ENCODE peak calls at places on chromosome 14, in six cellular contexts. F is transverse colon, Z is dorsolateral prefrontal cortex, N is nephron progenitor cell, H is neural crest cell, E is progenitor cell of endocrine pancreas. R is an unnamed sample.
A peak's percentile ranks its signal among the peaks of the same experiment; 100 is the strongest.

GRCh38 chr14:80987235-80988032 is 32.0 kb downstream of the TSHR start:
- DNase-seq in E (peak; percentile 45), Z (peak; percentile 59), F (peak; percentile 78), H (peak; percentile 50), N (peak; percentile 72), R (peak; percentile 59)

GRCh38 chr14:100078997-100079561 is 13.9 kb downstream of the EVL start:
- DNase-seq in N (no peak), Z (no peak), F (peak; percentile 62), H (no peak), E (no peak), R (peak; percentile 75)

GRCh38 chr14:100104523-100105300 is 39.5 kb downstream of the EVL start:
- DNase-seq in F (no peak), E (no peak), N (no peak), H (no peak), Z (no peak), R (peak; percentile 60)

GRCh38 chr14:95498622-95499353 is 17.7 kb downstream of the SYNE3 start:
- DNase-seq in F (no peak), H (no peak), E (no peak), Z (peak; percentile 60), N (no peak), R (no peak)

GRCh38 chr14:98754343-98755025 is 517.5 kb downstream of the BCL11B start:
- DNase-seq in H (no peak), Z (no peak), E (no peak), N (no peak), F (no peak), R (no peak)

GRCh38 chr14:91418387-91419043 is 895 bp upstream of the CCDC88C start:
- DNase-seq in Z (peak; percentile 72), E (peak; percentile 59), F (peak; percentile 81), H (peak; percentile 73), N (peak; percentile 87), R (peak; percentile 49)

GRCh38 chr14:71061458-71061857 is 154.2 kb downstream of the PCNX1 start:
- DNase-seq in E (no peak), H (no peak), Z (no peak), N (no peak), F (no peak), R (no peak)

GRCh38 chr14:102697125-102697900 is 79.9 kb upstream of the TRAF3 start:
- DNase-seq in N (no peak), H (no peak), F (no peak), Z (no peak), E (no peak), R (no peak)

GRCh38 chr14:91380610-91381371 is 36.8 kb downstream of the CCDC88C start:
- DNase-seq in Z (peak; percentile 49), H (no peak), N (no peak), F (peak; percentile 10), E (no peak), R (peak; percentile 68)

GRCh38 chr14:87045241-87045640 is 947.7 kb downstream of the GALC start:
- DNase-seq in E (no peak), N (no peak), H (no peak), F (no peak), Z (no peak), R (no peak)

GRCh38 chr14:92717571-92718042 is 30.8 kb downstream of the LGMN start:
- DNase-seq in N (no peak), H (no peak), Z (no peak), E (no peak), F (no peak), R (peak; percentile 76)

GRCh38 chr14:105304565-105304964 is 3.8 kb upstream of the BRF1 start:
- DNase-seq in Z (no peak), E (no peak), F (no peak), H (no peak), N (no peak), R (no peak)

GRCh38 chr14:105315941-105316562 is 1.5 kb downstream of the PACS2 start:
- DNase-seq in N (no peak), E (no peak), F (no peak), H (no peak), Z (no peak), R (no peak)

GRCh38 chr14:102316048-102316745 is 3.3 kb upstream of the ZNF839 start:
- DNase-seq in Z (no peak), E (no peak), F (peak; percentile 39), H (peak; percentile 47), N (peak; percentile 24), R (peak; percentile 78)

GRCh38 chr14:89270439-89271227 is 146.4 kb downstream of the FOXN3 start:
- DNase-seq in F (peak; percentile 72), Z (no peak), N (no peak), H (no peak), E (no peak), R (no peak)

GRCh38 chr14:68361231-68361630 is 431.6 kb downstream of the ZFP36L1 start:
- DNase-seq in Z (no peak), H (no peak), E (no peak), F (no peak), N (no peak), R (peak; percentile 64)

GRCh38 chr14:55891692-55892091 is 226.5 kb upstream of the PELI2 start:
- DNase-seq in N (no peak), F (no peak), E (no peak), H (no peak), Z (no peak), R (no peak)

GRCh38 chr14:24298892-24299254 is 707 bp downstream of the DHRS1 start:
- DNase-seq in H (no peak), E (no peak), N (no peak), Z (no peak), F (no peak), R (peak; percentile 52)

GRCh38 chr14:65637780-65638179 is 225.2 kb downstream of the FUT8 start:
- DNase-seq in H (no peak), F (no peak), N (no peak), Z (no peak), E (no peak), R (no peak)